ENCODE peak calls at places on chromosomes 12 and 14, in five cellular contexts. R is mucosa of gallbladder; W is stimulated activated CD8-positive, alpha-beta memory T cell treated with anti-CD3 and anti-CD28 coated beads, Interleukin-15, amount 100 ng/mL, for 4 hours; A is ELR; H is WERI-Rb-1. B is an unnamed sample.

GRCh38 chr12:57693659-57694458 is at the start of gene OS9:
- DNase-seq in H (peak; percentile 98), R (peak; percentile 99), W (peak; percentile 98), A (peak; percentile 100), B (peak; percentile 99)

GRCh38 chr12:2813573-2814185 is 1.2 kb downstream of the ITFG2 start:
- DNase-seq in A (peak; percentile 85), R (peak; percentile 51), H (peak; percentile 73), W (no peak), B (peak; percentile 42)

GRCh38 chr12:131287938-131288797 is 334.5 kb downstream of the ADGRD1 start:
- DNase-seq in W (no peak), H (no peak), R (peak; percentile 6), A (no peak), B (no peak)

GRCh38 chr14:90239139-90239538 is 17.2 kb upstream of the PSMC1 start:
- DNase-seq in R (no peak), W (no peak), H (no peak), A (no peak), B (no peak)

GRCh38 chr14:102080183-102081080 is 6.4 kb downstream of the HSP90AA1 start:
- DNase-seq in H (no peak), R (no peak), W (no peak), A (no peak), B (no peak)

GRCh38 chr12:119061208-119061796 is 80.0 kb downstream of the SRRM4 start:
- DNase-seq in A (peak; percentile 21), H (no peak), W (no peak), R (peak; percentile 73), B (peak; percentile 45)

GRCh38 chr12:79547735-79548347 is 142.9 kb downstream of the PAWR start:
- DNase-seq in H (peak; percentile 37), R (peak; percentile 50), W (no peak), A (peak; percentile 85), B (no peak)

GRCh38 chr14:88189040-88189839 is 133.8 kb downstream of the KCNK10 start:
- DNase-seq in R (peak; percentile 90), H (peak; percentile 89), W (peak; percentile 11), A (peak; percentile 75), B (peak; percentile 79)

GRCh38 chr14:85536835-85537195 is 6.9 kb downstream of the FLRT2 start:
- DNase-seq in W (no peak), A (peak; percentile 10), R (no peak), H (no peak), B (no peak)

GRCh38 chr14:39576726-39577125 is 144.5 kb upstream of the FBXO33 start:
- DNase-seq in A (no peak), H (no peak), R (no peak), W (no peak), B (no peak)

GRCh38 chr12:94615284-94616216 is 34.8 kb downstream of the TMCC3 start:
- DNase-seq in R (peak; percentile 58), A (peak; percentile 89), W (no peak), H (no peak), B (no peak)

GRCh38 chr14:75831971-75832370 is 149.8 kb downstream of the TGFB3 start:
- DNase-seq in R (peak; percentile 27), A (peak; percentile 45), H (no peak), W (no peak), B (peak; percentile 45)

GRCh38 chr14:32808574-32809098 is 130.0 kb upstream of the NPAS3 start:
- DNase-seq in R (no peak), A (no peak), W (no peak), H (no peak), B (no peak)

GRCh38 chr14:29321646-29322045 is 555.1 kb downstream of the FOXG1 start:
- DNase-seq in H (no peak), W (no peak), A (peak; percentile 82), R (no peak), B (no peak)

GRCh38 chr14:70660967-70661871 is 19.5 kb downstream of the TTC9 start:
- DNase-seq in H (no peak), R (peak; percentile 37), A (no peak), W (no peak), B (no peak)